ENCODE peak calls at places on chromosomes 4 and X, in six cellular contexts. K, C, E, V, J and T are unnamed samples.

GRCh38 chr4:8645753-8646124 is 53.2 kb downstream of the CPZ start:
- DNase-seq in K (no peak), C (no peak), E (no peak), V (no peak), J (no peak), T (no peak)

GRCh38 chr4:177107288-177107901 is 202.3 kb upstream of the NEIL3 start:
- DNase-seq in K (no peak), C (no peak), E (no peak), V (no peak), J (no peak), T (no peak)

GRCh38 chr4:2954358-2955185 is 8.6 kb downstream of the NOP14 start:
- DNase-seq in K (peak), C (no peak), E (no peak), V (peak), J (no peak), T (peak)

GRCh38 chr4:73675623-73676022 is 55.4 kb upstream of the RASSF6 start:
- DNase-seq in K (no peak), C (no peak), E (no peak), V (no peak), J (no peak), T (no peak)

GRCh38 chrX:1493877-1494510 is 41.3 kb upstream of the ASMTL start:
- DNase-seq in K (no peak), C (no peak), E (no peak), V (peak), J (no peak), T (peak)

GRCh38 chr4:80841587-80842281 is 188.8 kb upstream of the BMP3 start:
- DNase-seq in K (no peak), C (no peak), E (no peak), V (no peak), J (no peak), T (no peak)

GRCh38 chrX:13488706-13489105 is 80.7 kb upstream of the EGFL6 start:
- DNase-seq in K (no peak), C (no peak), E (no peak), V (no peak), J (no peak), T (no peak)

GRCh38 chr4:152590179-152591031 is 54.5 kb upstream of the FBXW7 start:
- DNase-seq in K (no peak), C (no peak), E (no peak), V (no peak), J (no peak), T (no peak)

GRCh38 chrX:41333744-41333993 is 293 bp upstream of the DDX3X start:
- DNase-seq in K (peak), C (peak), E (no peak), V (peak), J (no peak), T (peak)

GRCh38 chrX:101619336-101619735 is 1.5 kb upstream of the ARMCX6 start:
- DNase-seq in K (peak), C (peak), E (no peak), V (peak), J (no peak), T (peak)

GRCh38 chr4:38715076-38715475 is 51.1 kb downstream of the KLF3 start:
- DNase-seq in K (no peak), C (no peak), E (no peak), V (no peak), J (no peak), T (no peak)

GRCh38 chr4:25810815-25811690 is 51.7 kb downstream of the SEL1L3 start:
- DNase-seq in K (no peak), C (no peak), E (no peak), V (no peak), J (no peak), T (no peak)

GRCh38 chr4:82886145-82886942 is 4.6 kb downstream of the SEC31A start:
- DNase-seq in K (no peak), C (no peak), E (no peak), V (no peak), J (no peak), T (no peak)

GRCh38 chr4:112523008-112523440 is 7.0 kb upstream of the NEUROG2 start:
- DNase-seq in K (peak), C (no peak), E (no peak), V (peak), J (no peak), T (peak)

GRCh38 chrX:132965461-132965860 is 7.0 kb upstream of the HS6ST2 start:
- DNase-seq in K (no peak), C (no peak), E (no peak), V (no peak), J (no peak), T (no peak)

GRCh38 chr4:98851806-98852205 is 77.1 kb downstream of the EIF4E start:
- DNase-seq in K (peak), C (no peak), E (no peak), V (no peak), J (no peak), T (no peak)

GRCh38 chr4:78149737-78150136 is 92.6 kb downstream of the FRAS1 start:
- DNase-seq in K (no peak), C (no peak), E (no peak), V (no peak), J (no peak), T (no peak)

GRCh38 chrX:128518508-128518907 is 466.3 kb upstream of the ACTRT1 start:
- DNase-seq in K (peak), C (peak), E (no peak), V (peak), J (no peak), T (peak)

GRCh38 chrX:50978920-50979660 is 68.6 kb downstream of the BMP15 start:
- DNase-seq in K (no peak), C (no peak), E (no peak), V (no peak), J (no peak), T (peak)

GRCh38 chr4:69860521-69861298 is 765 bp upstream of the SULT1E1 start:
- DNase-seq in K (no peak), C (no peak), E (no peak), V (no peak), J (no peak), T (no peak)